ENCODE peak calls at places on chromosomes 7 and 10, in six cellular contexts. I is activated T-cell treated with anti-CD3 and anti-CD28 coated beads, Interleukin-2, amount 50 U/mL, for 72 hours; F is CD4-positive, CD25-positive, alpha-beta regulatory T cell; S is SHP77 treated with DMSO at 0.1 percent for 48 hours; G is Peyer's patch; K is fibroblast of the conjunctiva. Z is an unnamed sample.

GRCh38 chr7:117961235-117961634 is 88.0 kb upstream of the CTTNBP2 start:
- DNase-seq in I (no peak), F (no peak), S (no peak), G (no peak), K (no peak), Z (peak)

GRCh38 chr10:44589931-44590330 is 205.0 kb upstream of the CXCL12 start:
- DNase-seq in I (no peak), F (no peak), S (no peak), G (no peak), K (no peak), Z (no peak)

GRCh38 chr7:127650842-127651555 is 995 bp upstream of the SND1 start:
- DNase-seq in I (no peak), F (no peak), S (peak), G (no peak), K (no peak), Z (no peak)

GRCh38 chr7:12475362-12476063 is 71.8 kb upstream of the VWDE start:
- DNase-seq in I (no peak), F (no peak), S (peak), G (no peak), K (no peak), Z (no peak)

GRCh38 chr7:117993377-117994003 is 120.2 kb upstream of the CTTNBP2 start:
- DNase-seq in I (no peak), F (no peak), S (peak), G (no peak), K (peak), Z (no peak)

GRCh38 chr10:28925154-28925663 is 247.9 kb downstream of the BAMBI start:
- DNase-seq in I (no peak), F (no peak), S (no peak), G (no peak), K (no peak), Z (no peak)

GRCh38 chr7:145036592-145037386 is 200.9 kb upstream of the TPK1 start:
- DNase-seq in I (peak), F (no peak), S (peak), G (no peak), K (peak), Z (no peak)

GRCh38 chr10:132519382-132520146 is 18.0 kb upstream of the INPP5A start:
- DNase-seq in I (no peak), F (no peak), S (no peak), G (no peak), K (no peak), Z (peak)

GRCh38 chr10:44647877-44648542 is 263.1 kb upstream of the CXCL12 start:
- DNase-seq in I (no peak), F (no peak), S (no peak), G (no peak), K (peak), Z (peak)

GRCh38 chr7:9026121-9026520 is 592.7 kb downstream of the NXPH1 start:
- DNase-seq in I (no peak), F (no peak), S (no peak), G (no peak), K (no peak), Z (no peak)

GRCh38 chr7:28662236-28662635 is 249.9 kb downstream of the CREB5 start:
- DNase-seq in I (peak), F (no peak), S (no peak), G (no peak), K (no peak), Z (no peak)

GRCh38 chr10:97633921-97634320 is 621 bp upstream of the MORN4 start:
- DNase-seq in I (peak), F (no peak), S (peak), G (no peak), K (no peak), Z (no peak)

GRCh38 chr10:65907199-65907712 is 1018.6 kb upstream of the LRRTM3 start:
- DNase-seq in I (no peak), F (no peak), S (no peak), G (no peak), K (no peak), Z (no peak)

GRCh38 chr10:73281097-73281496 is 28.7 kb upstream of the MRPS16 start:
- DNase-seq in I (no peak), F (no peak), S (no peak), G (no peak), K (no peak), Z (no peak)

GRCh38 chr10:20877554-20877953 is 19.6 kb downstream of the NEBL start:
- DNase-seq in I (no peak), F (no peak), S (no peak), G (no peak), K (no peak), Z (no peak)

GRCh38 chr10:115818015-115818414 is 455.0 kb downstream of the GFRA1 start:
- DNase-seq in I (no peak), F (no peak), S (no peak), G (no peak), K (no peak), Z (no peak)

GRCh38 chr10:17423641-17424186 is 30.7 kb downstream of the ST8SIA6 start:
- DNase-seq in I (no peak), F (no peak), S (no peak), G (no peak), K (no peak), Z (no peak)

GRCh38 chr7:7970620-7971307 is 2.2 kb downstream of the GLCCI1 start:
- DNase-seq in I (no peak), F (no peak), S (peak), G (no peak), K (no peak), Z (no peak)

GRCh38 chr7:47443049-47443448 is 138.9 kb downstream of the TNS3 start:
- DNase-seq in I (no peak), F (no peak), S (no peak), G (no peak), K (no peak), Z (peak)

GRCh38 chr10:77348082-77348481 is 289.5 kb downstream of the KCNMA1 start:
- DNase-seq in I (no peak), F (no peak), S (no peak), G (no peak), K (no peak), Z (no peak)

GRCh38 chr7:37901236-37901827 is 15.3 kb downstream of the SFRP4 start:
- DNase-seq in I (no peak), F (no peak), S (peak), G (no peak), K (peak), Z (no peak)

GRCh38 chr7:148286150-148286549 is 304.4 kb upstream of the C7orf33 start:
- DNase-seq in I (no peak), F (no peak), S (no peak), G (no peak), K (no peak), Z (no peak)

GRCh38 chr7:157784114-157784835 is 447.5 kb downstream of the DNAJB6 start:
- DNase-seq in I (no peak), F (no peak), S (no peak), G (no peak), K (no peak), Z (no peak)

GRCh38 chr10:28942012-28942411 is 264.7 kb downstream of the BAMBI start:
- DNase-seq in I (no peak), F (no peak), S (no peak), G (no peak), K (no peak), Z (no peak)

GRCh38 chr7:121084748-121085336 is 96.3 kb downstream of the CPED1 start:
- DNase-seq in I (no peak), F (no peak), S (peak), G (no peak), K (peak), Z (no peak)

GRCh38 chr7:101173752-101174244 is 6.3 kb downstream of the NAT16 start:
- DNase-seq in I (peak), F (peak), S (no peak), G (peak), K (no peak), Z (no peak)

GRCh38 chr7:109331423-109331822 is 761.7 kb downstream of the DNAJB9 start:
- DNase-seq in I (no peak), F (no peak), S (no peak), G (no peak), K (no peak), Z (no peak)

GRCh38 chr7:35707422-35707821 is 12.5 kb upstream of the HERPUD2 start:
- DNase-seq in I (no peak), F (no peak), S (no peak), G (no peak), K (no peak), Z (no peak)

GRCh38 chr10:44386546-44387052 is 1.7 kb upstream of the CXCL12 start:
- DNase-seq in I (peak), F (no peak), S (no peak), G (no peak), K (no peak), Z (peak)

GRCh38 chr10:19347592-19347991 is 299.0 kb downstream of the MALRD1 start:
- DNase-seq in I (no peak), F (no peak), S (no peak), G (no peak), K (no peak), Z (no peak)

GRCh38 chr10:14384915-14385314 is 54.2 kb upstream of the FRMD4A start:
- DNase-seq in I (no peak), F (no peak), S (no peak), G (no peak), K (no peak), Z (no peak)

GRCh38 chr10:119139464-119140067 is 25.9 kb downstream of the SFXN4 start:
- DNase-seq in I (peak), F (peak), S (no peak), G (peak), K (no peak), Z (no peak)

GRCh38 chr7:130387628-130388403 is 7.5 kb downstream of the CPA1 start:
- DNase-seq in I (no peak), F (no peak), S (no peak), G (no peak), K (no peak), Z (no peak)

GRCh38 chr7:4267326-4268039 is 414.6 kb upstream of the FOXK1 start:
- DNase-seq in I (no peak), F (no peak), S (no peak), G (no peak), K (no peak), Z (no peak)

Z was measured in tibial artery.